ENCODE peak calls at places on chromosomes 1 and 21, in five cellular contexts. E, X, M, V and P are unnamed samples. For H3K36me3, the result is how much of the 10 kb centered on the place peaks cover.

GRCh38 chr1:157399984-157400382 is 152.3 kb downstream of the FCRL5 start:
- DNase-seq in M (no peak), E (no peak), X (no peak), V (no peak), P (no peak)

GRCh38 chr21:38136201-38136600 is 120.6 kb upstream of the KCNJ15 start:
- DNase-seq in E (no peak), M (no peak), V (no peak), X (peak), P (peak)

GRCh38 chr1:107782192-107782845 is 182.7 kb downstream of the VAV3 start:
- DNase-seq in V (no peak), M (no peak), E (no peak), X (peak), P (no peak)

GRCh38 chr21:27250386-27250785 is 283.5 kb upstream of the ADAMTS5 start:
- DNase-seq in X (no peak), V (no peak), E (no peak), M (no peak), P (no peak)

GRCh38 chr1:46368781-46369180 is 25.3 kb upstream of the FAAH start:
- DNase-seq in X (no peak), E (no peak), M (no peak), V (no peak), P (no peak)

GRCh38 chr1:58773406-58773840 is 10.4 kb downstream of the JUN start:
- DNase-seq in V (no peak), X (peak), E (peak), M (peak), P (peak)

GRCh38 chr1:6860401-6860800 is 75.1 kb downstream of the CAMTA1 start:
- DNase-seq in X (no peak), E (no peak), V (no peak), M (no peak), P (no peak)

GRCh38 chr1:6888870-6889269 is 103.6 kb downstream of the CAMTA1 start:
- DNase-seq in M (no peak), E (no peak), X (no peak), V (no peak), P (no peak)

GRCh38 chr1:84584126-84584525 is 9.9 kb upstream of the CTBS start:
- DNase-seq in V (no peak), E (no peak), M (no peak), X (no peak), P (no peak)

GRCh38 chr1:154453577-154454352 is 48.3 kb upstream of the TDRD10 start:
- DNase-seq in V (no peak), M (no peak), X (no peak), E (no peak), P (no peak)

GRCh38 chr21:17083084-17083483 is 429.8 kb upstream of the CXADR start:
- DNase-seq in V (no peak), M (no peak), X (no peak), E (no peak), P (no peak)

DNA sequence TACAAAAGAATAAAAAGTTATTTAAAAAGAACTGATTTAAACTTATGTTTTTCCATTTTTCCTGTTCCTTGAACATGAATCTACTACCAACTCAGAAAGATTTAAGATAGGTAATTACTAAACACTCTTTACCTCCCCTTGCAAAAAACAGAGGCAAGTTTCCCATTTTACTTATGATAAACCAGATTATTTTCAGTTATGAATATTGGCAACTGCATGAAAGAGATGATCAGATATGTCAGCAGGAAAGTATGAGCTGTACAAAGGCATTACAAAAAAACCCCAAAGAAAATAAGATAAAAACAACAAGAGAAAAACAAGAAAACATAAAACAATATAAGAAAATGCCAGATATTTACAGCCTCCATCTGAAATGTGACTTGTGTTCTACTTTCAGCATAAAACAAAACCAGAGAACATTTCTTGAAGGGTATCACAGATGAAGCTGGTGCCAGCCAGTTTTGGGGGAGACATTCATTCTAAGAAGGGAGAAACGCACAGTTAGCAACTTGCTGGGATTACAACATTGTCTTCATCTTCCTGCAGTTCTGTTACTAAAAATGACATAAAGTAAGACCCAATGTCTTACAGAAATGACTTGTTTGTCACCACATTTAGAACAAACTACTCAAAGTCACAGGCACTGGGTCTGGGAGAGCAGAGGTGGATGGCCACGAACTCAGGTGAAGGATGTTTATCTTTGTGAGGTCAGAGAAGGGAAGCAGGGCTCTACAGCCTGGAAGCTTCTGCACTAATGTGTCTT is 19.1 kb downstream of the ZC3H12A start:
- DNase-seq in M (no peak), X (no peak), E (no peak), V (no peak), P (no peak)
- H3K36me3 ChIP-seq in M (half or more), X (under half), E (half or more), V (under half), P (under half)

DNA sequence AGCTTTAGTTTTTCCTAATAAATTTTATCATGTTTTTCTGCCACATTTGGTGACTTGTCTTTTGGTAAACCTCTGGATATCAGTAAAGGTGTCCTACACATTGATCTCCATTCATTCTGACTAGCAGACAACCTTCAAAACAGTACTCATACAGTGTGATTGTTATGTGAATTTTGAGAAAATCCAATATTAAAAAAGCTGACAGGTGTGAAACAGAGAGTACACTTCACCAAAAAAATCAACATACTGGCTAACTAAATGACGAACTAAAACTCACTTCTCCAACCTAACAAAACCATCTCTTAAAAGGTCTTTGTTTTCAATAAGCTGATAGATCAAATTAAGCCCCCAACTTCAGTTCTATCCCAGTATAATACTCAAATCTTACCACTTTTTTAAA is 1.5 kb downstream of the FRRS1 start:
- DNase-seq in V (no peak), M (no peak), X (no peak), E (no peak), P (no peak)
- H3K4me3 ChIP-seq in V (no peak), M (peak), X (no peak), E (no peak), P (no peak)

DNA sequence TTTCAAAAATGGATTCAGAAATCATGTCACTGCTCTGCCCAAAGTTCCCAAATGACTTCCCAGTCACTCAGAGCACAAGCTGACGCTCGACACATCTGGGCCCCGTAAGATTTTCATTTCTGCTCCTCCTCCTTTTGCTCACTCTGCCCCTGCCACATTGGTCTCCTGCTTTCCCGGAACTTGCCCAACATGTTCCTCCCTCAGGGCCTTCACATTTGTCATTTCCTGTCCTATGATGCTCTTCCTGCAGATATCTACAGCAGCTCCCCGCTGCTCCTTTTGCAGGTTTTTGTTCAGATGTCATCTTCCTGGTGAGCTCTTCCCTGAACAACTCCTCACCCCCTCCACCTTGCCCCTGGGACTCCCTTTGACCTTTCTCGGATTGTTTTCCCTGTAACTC is 58.5 kb upstream of the IVNS1ABP start:
- DNase-seq in M (peak), V (no peak), E (peak), X (no peak), P (peak)
- H3K27ac ChIP-seq in M (no peak), V (no peak), E (peak), X (no peak), P (peak)

GRCh38 chr1:155880251-155880650 is 20.9 kb downstream of the SYT11 start:
- DNase-seq in X (no peak), V (no peak), E (no peak), M (no peak), P (no peak)

GRCh38 chr1:155882766-155883165 is 23.4 kb downstream of the SYT11 start:
- DNase-seq in M (no peak), X (no peak), E (no peak), V (no peak), P (no peak)

GRCh38 chr1:155882235-155882634 is 22.9 kb downstream of the SYT11 start:
- DNase-seq in M (no peak), E (no peak), X (no peak), V (no peak), P (no peak)

GRCh38 chr1:155880856-155881255 is 21.5 kb downstream of the SYT11 start:
- DNase-seq in X (no peak), E (no peak), M (no peak), V (no peak), P (no peak)

DNA sequence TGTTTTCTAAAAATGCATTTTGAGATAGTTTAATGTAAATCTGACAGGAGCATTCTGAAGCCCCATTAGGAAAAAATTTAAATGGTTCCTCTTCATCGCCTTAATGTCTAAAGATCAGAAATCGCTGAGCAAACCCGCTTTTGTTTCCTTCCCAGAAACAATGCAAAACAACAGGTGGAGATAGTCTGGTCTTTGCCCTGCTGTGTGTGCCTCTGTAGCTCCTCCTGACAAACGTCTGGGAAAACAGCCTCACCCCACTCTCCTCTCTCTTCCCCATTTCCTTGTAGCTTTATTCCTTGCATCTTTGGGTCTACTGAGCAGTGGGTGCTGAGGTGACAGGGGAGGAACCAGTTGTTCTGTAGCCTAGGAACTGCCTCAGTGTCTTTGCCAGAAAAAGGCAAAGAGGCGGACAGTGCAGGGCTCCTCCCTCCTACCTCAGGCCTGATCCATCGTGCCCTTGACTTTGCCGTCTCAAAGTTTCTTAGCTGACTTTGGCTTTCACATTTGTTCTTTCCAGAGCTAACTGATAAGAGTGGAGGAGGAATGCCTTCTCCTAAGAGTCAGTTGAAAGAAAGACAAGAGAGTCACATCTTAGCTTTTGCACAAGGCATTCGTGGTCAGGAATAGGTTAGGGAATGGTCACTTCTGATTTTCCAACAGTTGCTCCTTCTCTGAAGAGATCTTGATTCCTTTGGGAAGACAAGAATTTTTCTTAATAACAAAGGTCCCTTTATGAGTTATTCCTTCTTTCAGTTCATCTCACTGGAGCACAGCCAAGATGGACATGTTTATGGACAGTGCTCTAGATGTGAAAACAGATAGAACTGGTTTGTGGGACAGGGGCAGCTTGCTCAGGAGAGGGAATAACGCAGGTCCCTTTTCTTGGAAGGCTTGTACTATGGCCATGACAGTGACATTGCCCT is 24.9 kb downstream of the SYT11 start:
- DNase-seq in X (peak), M (no peak), V (no peak), E (no peak), P (no peak)
- H3K36me3 ChIP-seq in X (under half), M (under half), V (under half), E (under half), P (under half)

GRCh38 chr21:46661211-46661625 is 25.7 kb downstream of the PRMT2 start:
- DNase-seq in X (no peak), E (peak), V (peak), M (peak), P (peak)

GRCh38 chr21:46662367-46662654 is 26.8 kb downstream of the PRMT2 start:
- DNase-seq in V (no peak), E (no peak), X (no peak), M (no peak), P (no peak)

GRCh38 chr21:46660505-46660904 is 25.0 kb downstream of the PRMT2 start:
- DNase-seq in E (no peak), V (no peak), X (no peak), M (no peak), P (no peak)

GRCh38 chr21:46662765-46663500 is 27.5 kb downstream of the PRMT2 start:
- DNase-seq in V (no peak), E (no peak), X (no peak), M (no peak), P (no peak)

GRCh38 chr21:46661627-46662366 is 26.3 kb downstream of the PRMT2 start:
- DNase-seq in E (no peak), X (no peak), V (no peak), M (no peak), P (no peak)
- H3K4me3 ChIP-seq in E (no peak), X (no peak), V (peak), M (peak), P (no peak)

GRCh38 chr1:212039622-212040021 is 4.1 kb downstream of the DTL start:
- DNase-seq in E (no peak), X (no peak), M (no peak), V (no peak), P (no peak)

GRCh38 chr1:212037900-212038299 is 2.4 kb downstream of the DTL start:
- DNase-seq in E (no peak), V (no peak), X (no peak), M (no peak), P (no peak)

GRCh38 chr1:212044851-212045250 is 9.3 kb downstream of the DTL start:
- DNase-seq in X (no peak), M (no peak), V (no peak), E (no peak), P (no peak)

GRCh38 chr1:212035835-212036605 is 472 bp downstream of the DTL start:
- DNase-seq in M (no peak), V (no peak), E (no peak), X (no peak), P (no peak)

DNA sequence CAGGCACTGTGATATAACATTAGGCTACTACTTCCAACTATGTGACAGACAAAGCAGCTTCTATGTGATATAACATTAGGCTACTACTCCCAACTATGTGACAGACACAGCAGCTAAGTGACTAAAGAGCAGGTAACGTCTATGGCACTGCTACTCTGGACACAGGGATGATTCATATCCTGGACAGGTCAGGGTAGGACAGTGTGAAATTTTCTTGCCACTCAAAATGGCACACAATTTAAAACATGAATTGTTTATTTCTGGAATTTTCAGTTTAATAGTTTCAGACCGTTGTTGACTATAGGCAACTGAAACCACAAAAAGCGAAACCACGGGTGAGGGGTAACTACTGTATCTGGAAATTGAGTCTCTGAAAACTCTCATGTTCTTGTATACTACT is 5.1 kb downstream of the DTL start:
- DNase-seq in V (no peak), E (no peak), M (no peak), X (no peak), P (no peak)
- H3K27ac ChIP-seq in V (no peak), E (no peak), M (no peak), X (no peak), P (no peak)

GRCh38 chr21:36355071-36355680 is 30.0 kb upstream of the CHAF1B start:
- DNase-seq in V (no peak), M (no peak), X (no peak), E (no peak), P (no peak)

GRCh38 chr21:36347278-36347961 is 27.4 kb downstream of the MORC3 start:
- DNase-seq in X (no peak), E (no peak), M (no peak), V (no peak), P (no peak)

GRCh38 chr21:36347962-36348328 is 27.9 kb downstream of the MORC3 start:
- DNase-seq in X (no peak), E (no peak), M (no peak), V (no peak), P (no peak)

GRCh38 chr21:36349315-36349714 is 29.3 kb downstream of the MORC3 start:
- DNase-seq in X (no peak), V (no peak), E (no peak), M (no peak), P (no peak)

GRCh38 chr21:36350282-36350910 is 30.4 kb downstream of the MORC3 start:
- DNase-seq in X (no peak), V (no peak), M (no peak), E (no peak), P (no peak)
- H3K36me3 ChIP-seq in X (under half), V (under half), M (half or more), E (half or more), P (under half)

DNA sequence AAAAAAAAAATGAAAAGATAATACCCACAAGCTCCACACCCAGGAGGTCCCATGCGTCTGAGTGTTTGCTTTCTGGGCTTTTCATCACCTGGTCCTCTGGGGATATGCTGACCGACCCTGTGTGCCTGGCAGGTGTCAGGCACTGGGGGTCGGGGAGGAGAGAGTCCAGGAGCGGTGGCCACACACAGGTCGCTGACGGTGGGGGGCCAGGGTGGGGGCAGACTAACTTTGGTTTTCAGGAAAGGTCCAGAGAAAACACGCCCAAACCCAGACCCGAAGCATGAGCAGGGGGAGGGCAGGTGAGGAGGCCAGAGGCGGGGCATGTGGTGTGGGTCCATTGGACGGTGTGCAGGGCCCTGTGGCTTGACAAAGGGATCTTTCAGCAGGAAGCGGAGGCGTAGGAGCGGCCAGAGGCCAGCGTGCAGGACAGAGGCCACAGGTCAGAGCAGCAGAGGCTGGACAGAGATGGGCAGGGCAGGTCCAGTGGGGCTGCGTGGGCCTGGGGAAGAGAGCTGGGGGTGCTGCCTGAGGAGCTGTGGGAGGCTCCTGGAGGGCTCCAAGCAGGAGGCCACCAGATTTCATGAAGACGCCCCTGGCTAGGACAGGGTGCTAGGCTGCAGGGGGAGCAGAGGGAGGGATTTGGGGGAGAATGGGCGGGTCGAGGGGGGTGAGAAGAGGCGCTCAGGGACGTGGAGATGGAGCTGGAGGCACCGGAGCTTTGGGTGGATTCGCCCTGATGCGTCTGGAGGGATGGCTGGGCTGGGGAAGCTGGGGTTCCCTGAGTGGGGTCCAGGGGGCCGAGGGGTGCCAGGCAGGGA is 15.8 kb downstream of the RNF223 start:
- DNase-seq in X (no peak), M (no peak), V (no peak), E (no peak), P (no peak)
- H3K4me3 ChIP-seq in X (no peak), M (peak), V (no peak), E (no peak), P (no peak)